ENCODE peak calls at places on chromosomes 2 and 18, in eight cellular contexts. E is NCI-H460, P is cardiac fibroblast, S is NCI-H2081, Z is neural crest cell, C is NCI-H1092 treated with DMSO at 0.1 percent for 48 hours, W is ELR, K is body of pancreas. U is an unnamed sample.

GRCh38 chr2:239339726-239340654 is 60.8 kb downstream of the HDAC4 start:
- DNase-seq in E (no peak), P (no peak), S (no peak), Z (no peak), C (no peak), W (no peak), K (no peak), U (no peak)

GRCh38 chr2:156380117-156380645 is 47.7 kb upstream of the NR4A2 start:
- DNase-seq in E (no peak), P (no peak), S (no peak), Z (no peak), C (no peak), W (no peak), K (no peak), U (no peak)

GRCh38 chr2:74507926-74508520 is 528 bp upstream of the PCGF1 start:
- DNase-seq in E (no peak), P (peak), S (peak), Z (no peak), C (no peak), W (peak), K (no peak), U (no peak)

GRCh38 chr2:132668986-132669853 is 785 bp downstream of the LYPD1 start:
- DNase-seq in E (no peak), P (peak), S (peak), Z (peak), C (peak), W (peak), K (no peak), U (no peak)

GRCh38 chr18:3525870-3526420 is 76.0 kb downstream of the TGIF1 start:
- DNase-seq in E (no peak), P (no peak), S (peak), Z (peak), C (peak), W (no peak), K (no peak), U (peak)

GRCh38 chr2:26300234-26300641 is 45.7 kb upstream of the SELENOI start:
- DNase-seq in E (no peak), P (peak), S (no peak), Z (no peak), C (no peak), W (peak), K (peak), U (no peak)

GRCh38 chr2:50225021-50225928 is 806.7 kb downstream of the NRXN1 start:
- DNase-seq in E (no peak), P (no peak), S (no peak), Z (no peak), C (no peak), W (no peak), K (no peak), U (peak)

GRCh38 chr2:15790326-15790725 is 150.0 kb upstream of the MYCN start:
- DNase-seq in E (no peak), P (no peak), S (no peak), Z (no peak), C (no peak), W (no peak), K (no peak), U (no peak)

GRCh38 chr2:17303054-17303453 is 215.2 kb downstream of the RAD51AP2 start:
- DNase-seq in E (no peak), P (peak), S (no peak), Z (no peak), C (no peak), W (peak), K (no peak), U (no peak)